ENCODE peak calls at places on chromosomes 3 and 15, in ten cellular contexts. H is sigmoid colon, X is uterus, M is HCT116, N is breast epithelium, Z is esophagus squamous epithelium, R is stomach, K is Peyer's patch, F is heart left ventricle, S is esophagus muscularis mucosa. T is an unnamed sample.

GRCh38 chr3:10273697-10274305 is 18.9 kb downstream of the GHRL start:
- DNase-seq in H (no peak), R (no peak), Z (no peak), X (no peak), K (peak; percentile 8), F (no peak), N (peak; percentile 28), M (no peak), S (no peak), T (no peak)

GRCh38 chr3:99586680-99587079 is 51.7 kb upstream of the COL8A1 start:
- DNase-seq in R (no peak), X (no peak), S (no peak), H (no peak), Z (no peak), N (no peak), M (no peak), K (no peak), F (no peak), T (no peak)

GRCh38 chr15:99708563-99708962 is 24.7 kb downstream of the LYSMD4 start:
- DNase-seq in R (peak; percentile 77), X (peak; percentile 72), S (no peak), M (peak; percentile 79), K (peak; percentile 87), Z (no peak), H (peak; percentile 91), F (peak; percentile 77), N (peak; percentile 64), T (no peak)

GRCh38 chr3:5431811-5432378 is 244.4 kb downstream of the EDEM1 start:
- DNase-seq in N (no peak), K (no peak), Z (no peak), X (no peak), F (no peak), S (no peak), H (no peak), R (no peak), M (no peak), T (no peak)

GRCh38 chr15:28903555-28903954 is 17.8 kb downstream of the APBA2 start:
- DNase-seq in H (no peak), N (no peak), S (no peak), F (no peak), R (no peak), Z (no peak), M (no peak), K (peak; percentile 33), X (no peak), T (peak; percentile 57)

GRCh38 chr15:69820819-69821218 is 276.9 kb downstream of the TLE3 start:
- DNase-seq in N (no peak), F (no peak), S (no peak), M (no peak), R (no peak), H (no peak), K (no peak), X (no peak), Z (no peak), T (no peak)

GRCh38 chr15:37893309-37893708 is 41.1 kb upstream of the TMCO5A start:
- DNase-seq in X (no peak), R (peak; percentile 45), K (no peak), F (no peak), N (peak; percentile 32), H (no peak), S (no peak), M (no peak), Z (no peak), T (no peak)

GRCh38 chr15:48765007-48765406 is 45.9 kb downstream of the CEP152 start:
- DNase-seq in X (no peak), Z (no peak), F (no peak), S (no peak), K (no peak), H (no peak), N (no peak), M (no peak), R (no peak), T (no peak)

GRCh38 chr3:72298201-72299155 is 513.5 kb upstream of the PROK2 start:
- DNase-seq in S (no peak), N (no peak), K (no peak), M (no peak), X (no peak), R (no peak), H (no peak), F (no peak), Z (no peak), T (no peak)

GRCh38 chr3:176953106-176954080 is 243.9 kb downstream of the TBL1XR1 start:
- DNase-seq in K (peak; percentile 47), H (peak; percentile 86), F (peak; percentile 79), R (no peak), M (no peak), S (no peak), Z (no peak), X (peak; percentile 70), N (peak; percentile 27), T (no peak)

GRCh38 chr3:177089901-177090300 is 107.4 kb downstream of the TBL1XR1 start:
- DNase-seq in H (no peak), Z (no peak), F (no peak), S (no peak), N (no peak), X (no peak), K (no peak), M (no peak), R (no peak), T (no peak)

GRCh38 chr3:159634414-159634813 is 354.2 kb upstream of the IL12A start:
- DNase-seq in S (no peak), K (no peak), X (no peak), H (no peak), R (no peak), F (no peak), M (no peak), N (no peak), Z (no peak), T (no peak)

GRCh38 chr15:70159397-70160009 is 61.8 kb upstream of the TLE3 start:
- DNase-seq in Z (no peak), F (no peak), S (no peak), M (no peak), R (peak; percentile 45), K (peak; percentile 80), X (no peak), N (no peak), H (no peak), T (no peak)

GRCh38 chr3:185253645-185254410 is at the start of gene EHHADH:
- DNase-seq in Z (no peak), M (peak; percentile 23), N (peak; percentile 52), H (peak; percentile 80), R (peak; percentile 83), K (peak; percentile 84), S (peak; percentile 93), F (peak; percentile 79), X (peak; percentile 44), T (peak; percentile 94)

GRCh38 chr15:73897441-73898261 is 24.3 kb downstream of the TBC1D21 start:
- DNase-seq in S (no peak), F (peak; percentile 39), N (no peak), R (peak; percentile 65), M (peak; percentile 37), H (no peak), X (peak; percentile 23), Z (no peak), K (peak; percentile 63), T (peak; percentile 88)

GRCh38 chr3:133476971-133477375 is 77.1 kb downstream of the BFSP2 start:
- DNase-seq in R (no peak), H (no peak), K (no peak), S (no peak), N (no peak), M (no peak), Z (no peak), X (no peak), F (no peak), T (no peak)

GRCh38 chr3:156674046-156674910 is at the start of gene TIPARP:
- DNase-seq in Z (peak; percentile 94), H (peak; percentile 100), K (peak; percentile 100), M (peak; percentile 94), S (peak; percentile 100), N (peak; percentile 99), X (peak; percentile 100), F (peak; percentile 99), R (peak; percentile 100), T (peak; percentile 100)
- TF ChIP-seq POLR2A in Z (peak; percentile 99), H (peak; percentile 96), K (peak; percentile 99), M (peak; percentile 97), S (peak; percentile 96), N (peak; percentile 96), X (peak; percentile 99), F (peak; percentile 99), R (no peak), T (peak; percentile 93)

DNA sequence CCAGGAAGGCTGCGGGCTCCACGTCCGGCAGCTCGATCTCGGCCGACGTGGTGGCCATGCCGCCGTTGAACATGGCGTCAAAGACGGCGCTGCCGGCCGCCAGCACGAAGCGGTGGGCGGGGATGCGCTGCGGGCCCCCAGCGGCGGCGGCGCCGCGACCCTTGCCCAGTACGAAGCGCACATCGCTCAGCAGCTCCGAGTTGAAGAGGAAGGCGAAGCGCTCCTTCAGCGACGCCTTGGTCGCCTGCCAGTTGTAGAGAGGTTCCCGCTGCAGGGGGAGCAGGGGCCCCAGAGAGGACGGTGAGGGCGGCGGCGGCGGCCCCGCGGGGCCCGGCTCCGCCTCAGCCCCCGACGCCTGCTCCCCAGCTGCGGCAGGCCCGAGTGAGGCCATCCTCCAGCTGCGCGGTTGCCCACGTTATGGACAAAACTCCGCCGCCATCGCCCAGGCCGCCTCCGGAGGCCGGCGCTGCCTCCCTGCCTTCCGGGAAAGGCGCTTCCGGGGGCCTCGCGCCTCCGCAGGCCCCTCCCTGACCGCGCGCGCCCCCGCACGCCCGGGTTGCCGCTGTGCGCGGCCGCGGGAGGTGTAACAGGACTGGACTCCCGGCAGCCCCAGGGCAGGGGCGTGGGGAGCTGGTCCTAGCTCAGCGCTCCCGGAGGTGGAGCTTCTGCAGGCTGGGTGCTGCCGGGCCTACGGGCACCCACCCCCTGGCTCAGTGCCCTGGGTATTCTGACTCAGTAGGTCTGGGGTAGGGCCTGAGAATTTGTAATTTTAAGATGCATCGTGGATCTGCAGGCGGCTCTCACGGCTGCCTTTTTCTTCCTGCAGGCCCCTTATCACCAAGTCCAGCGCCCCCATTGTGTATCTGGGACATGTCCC is at the start of gene BTBD1:
- DNase-seq in H (peak; percentile 96), Z (peak; percentile 55), F (peak; percentile 94), S (peak; percentile 96), M (peak; percentile 87), N (peak; percentile 72), X (peak; percentile 91), K (peak; percentile 94), R (peak; percentile 90), T (peak; percentile 97)
- TF ChIP-seq CTCF in H (no peak), Z (no peak), F (no peak), S (no peak), M (no peak), N (no peak), X (no peak), K (peak; percentile 4), R (no peak), T (peak; percentile 25)

GRCh38 chr3:158105124-158105709 is 1.0 kb downstream of the SHOX2 start:
- DNase-seq in H (no peak), F (peak; percentile 9), S (no peak), M (no peak), K (no peak), Z (no peak), X (peak; percentile 14), N (no peak), R (no peak), T (peak; percentile 77)
- TF ChIP-seq POLR2A in H (no peak), F (no peak), S (no peak), M (peak; percentile 35), K (no peak), Z (no peak), X (no peak), N (no peak), R (no peak), T (no peak)

DNA sequence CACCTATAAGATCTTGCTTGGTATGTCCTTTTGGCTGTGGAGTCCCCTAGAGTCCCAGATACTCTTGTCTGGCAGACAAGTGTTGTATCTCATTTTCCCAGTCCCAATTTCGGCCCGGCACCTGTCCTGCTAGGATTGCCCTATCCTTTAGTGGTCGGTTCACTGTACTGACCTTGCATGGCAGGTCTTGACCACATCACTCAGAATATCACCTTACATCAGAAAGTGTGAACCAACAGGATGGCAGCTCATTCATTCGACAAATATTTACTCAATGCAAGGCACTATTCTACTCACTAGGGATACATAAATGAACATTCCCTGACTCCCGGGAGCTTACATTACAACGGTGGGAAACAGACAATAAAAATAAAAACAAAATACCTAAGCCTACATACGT is 5.7 kb upstream of the CCDC80 start:
- DNase-seq in K (no peak), S (no peak), F (no peak), H (no peak), Z (no peak), X (no peak), R (no peak), M (no peak), N (no peak), T (no peak)
- TF ChIP-seq CTCF in K (no peak), S (no peak), F (no peak), H (no peak), Z (no peak), X (no peak), R (no peak), M (no peak), N (no peak), T (no peak)